ENCODE peak calls at places on chromosomes 13 and 19, in five cellular contexts. One of them, this sample, is unnamed.

GRCh38 chr19:15255359-15255990 is 23.2 kb upstream of the EPHX3 start:
- DNase-seq in AG08395: no peak
- DNase-seq in BJ: no peak
- DNase-seq in RCC 7860: no peak
- DNase-seq in HEK293T: no peak
- DNase-seq in this sample: no peak

GRCh38 chr13:98979012-98979411 is 1.1 kb upstream of the DOCK9 start:
- DNase-seq in RCC 7860: no peak
- DNase-seq in HEK293T: no peak
- DNase-seq in BJ: no peak
- DNase-seq in AG08395: no peak
- DNase-seq in this sample: no peak

GRCh38 chr13:99314640-99315176 is 7.5 kb upstream of the GPR183 start:
- DNase-seq in HEK293T: no peak
- DNase-seq in RCC 7860: no peak
- DNase-seq in BJ: no peak
- DNase-seq in AG08395: no peak
- DNase-seq in this sample: no peak

GRCh38 chr13:45846681-45847080 is 4.9 kb downstream of the SIAH3 start:
- DNase-seq in AG08395: no peak
- DNase-seq in RCC 7860: no peak
- DNase-seq in HEK293T: no peak
- DNase-seq in BJ: no peak
- DNase-seq in this sample: no peak

GRCh38 chr19:48308695-48309586 is 16.4 kb upstream of the EMP3 start:
- DNase-seq in RCC 7860: no peak
- DNase-seq in BJ: no peak
- DNase-seq in AG08395: no peak
- DNase-seq in HEK293T: no peak
- DNase-seq in this sample: no peak

GRCh38 chr13:28531195-28531955 is 36.4 kb upstream of the FLT1 start:
- DNase-seq in BJ: no peak
- DNase-seq in AG08395: peak
- DNase-seq in RCC 7860: no peak
- DNase-seq in HEK293T: peak
- DNase-seq in this sample: no peak

GRCh38 chr13:37194428-37194861 is 89.0 kb upstream of the CSNK1A1L start:
- DNase-seq in HEK293T: no peak
- DNase-seq in AG08395: peak
- DNase-seq in RCC 7860: no peak
- DNase-seq in BJ: no peak
- DNase-seq in this sample: no peak

GRCh38 chr19:806815-807421 is 9.7 kb downstream of the PTBP1 start:
- DNase-seq in HEK293T: no peak
- DNase-seq in BJ: no peak
- DNase-seq in RCC 7860: no peak
- DNase-seq in AG08395: no peak
- DNase-seq in this sample: no peak

GRCh38 chr13:28584873-28585317 is 74.0 kb upstream of the POMP start:
- DNase-seq in HEK293T: no peak
- DNase-seq in AG08395: peak
- DNase-seq in RCC 7860: peak
- DNase-seq in BJ: peak
- DNase-seq in this sample: no peak

GRCh38 chr13:49436890-49437289 is 7.0 kb downstream of the CAB39L start:
- DNase-seq in HEK293T: no peak
- DNase-seq in BJ: no peak
- DNase-seq in RCC 7860: peak
- DNase-seq in AG08395: peak
- DNase-seq in this sample: no peak

GRCh38 chr19:34596115-34596514 is 80.8 kb downstream of the SCGB2B2 start:
- DNase-seq in RCC 7860: no peak
- DNase-seq in BJ: no peak
- DNase-seq in AG08395: no peak
- DNase-seq in HEK293T: no peak
- DNase-seq in this sample: no peak

GRCh38 chr13:36131931-36132297 is 732 bp upstream of the DCLK1 start:
- DNase-seq in BJ: no peak
- DNase-seq in RCC 7860: no peak
- DNase-seq in AG08395: no peak
- DNase-seq in HEK293T: no peak
- DNase-seq in this sample: no peak

GRCh38 chr19:723247-723646 is 14.5 kb downstream of the PALM start:
- DNase-seq in BJ: no peak
- DNase-seq in HEK293T: no peak
- DNase-seq in AG08395: no peak
- DNase-seq in RCC 7860: no peak
- DNase-seq in this sample: no peak

GRCh38 chr19:53908933-53909415 is at the start of gene CACNG7:
- DNase-seq in AG08395: no peak
- DNase-seq in HEK293T: no peak
- DNase-seq in BJ: no peak
- DNase-seq in RCC 7860: no peak
- DNase-seq in this sample: no peak

GRCh38 chr13:46845146-46845545 is 48.2 kb upstream of the ESD start:
- DNase-seq in RCC 7860: no peak
- DNase-seq in AG08395: no peak
- DNase-seq in BJ: no peak
- DNase-seq in HEK293T: no peak
- DNase-seq in this sample: no peak

GRCh38 chr19:31975461-31975860 is 369.9 kb upstream of the ZNF507 start:
- DNase-seq in HEK293T: no peak
- DNase-seq in RCC 7860: no peak
- DNase-seq in BJ: no peak
- DNase-seq in AG08395: no peak
- DNase-seq in this sample: no peak

GRCh38 chr13:28394422-28394821 is 100.5 kb downstream of the FLT1 start:
- DNase-seq in BJ: no peak
- DNase-seq in AG08395: peak
- DNase-seq in RCC 7860: no peak
- DNase-seq in HEK293T: no peak
- DNase-seq in this sample: no peak

GRCh38 chr19:9953802-9954542 is 17.7 kb upstream of the OLFM2 start:
- DNase-seq in BJ: no peak
- DNase-seq in AG08395: no peak
- DNase-seq in RCC 7860: no peak
- DNase-seq in HEK293T: no peak
- DNase-seq in this sample: no peak

GRCh38 chr19:10431943-10432735 is 11.8 kb downstream of the PDE4A start:
- DNase-seq in BJ: no peak
- DNase-seq in AG08395: peak
- DNase-seq in RCC 7860: no peak
- DNase-seq in HEK293T: no peak
- DNase-seq in this sample: no peak

GRCh38 chr19:55304279-55304978 is 20.6 kb downstream of the BRSK1 start:
- DNase-seq in AG08395: peak
- DNase-seq in HEK293T: peak
- DNase-seq in BJ: no peak
- DNase-seq in RCC 7860: peak
- DNase-seq in this sample: no peak

This sample was measured in omental fat pad.